ENCODE peak calls at places on chromosome 11, in five cellular contexts. T, O, N, E and Q are unnamed samples.

GRCh38 chr11:33874910-33875490 is 16.9 kb downstream of the LMO2 start:
- DNase-seq in T (no peak), N (no peak), E (no peak), O (no peak), Q (no peak)

GRCh38 chr11:125376117-125376516 is 119.9 kb downstream of the FEZ1 start:
- DNase-seq in T (peak), E (no peak), N (no peak), O (no peak), Q (no peak)

GRCh38 chr11:123560001-123560400 is 94.4 kb downstream of the SCN3B start:
- DNase-seq in O (no peak), N (no peak), T (peak), E (no peak), Q (peak)

GRCh38 chr11:85595285-85595884 is 31.8 kb downstream of the DLG2 start:
- DNase-seq in T (no peak), O (no peak), N (peak), E (no peak), Q (peak)

GRCh38 chr11:129346916-129347315 is 28.7 kb upstream of the BARX2 start:
- DNase-seq in T (no peak), O (no peak), E (no peak), N (no peak), Q (no peak)

GRCh38 chr11:72349616-72350218 is 84.6 kb downstream of the CLPB start:
- DNase-seq in O (no peak), N (no peak), E (no peak), T (no peak), Q (no peak)

GRCh38 chr11:77151804-77152513 is 23.9 kb downstream of the MYO7A start:
- DNase-seq in O (peak), T (peak), N (peak), E (no peak), Q (peak)

GRCh38 chr11:134385774-134386565 is 26.1 kb downstream of the B3GAT1 start:
- DNase-seq in E (no peak), T (peak), O (no peak), N (no peak), Q (no peak)

GRCh38 chr11:33952805-33953204 is 60.9 kb upstream of the LMO2 start:
- DNase-seq in E (no peak), O (no peak), N (no peak), T (no peak), Q (no peak)

GRCh38 chr11:30333405-30333804 is 10.5 kb downstream of the ARL14EP start:
- DNase-seq in O (no peak), T (no peak), N (peak), E (no peak), Q (no peak)

GRCh38 chr11:44577231-44577834 is 11.9 kb downstream of the CD82 start:
- DNase-seq in N (no peak), O (no peak), T (no peak), E (no peak), Q (no peak)

GRCh38 chr11:49995559-49995958 is 13.2 kb upstream of the OR4C12 start:
- DNase-seq in T (peak), O (peak), N (peak), E (no peak), Q (no peak)

GRCh38 chr11:47714554-47715081 is 551 bp downstream of the AGBL2 start:
- DNase-seq in E (no peak), O (no peak), T (peak), N (peak), Q (peak)